ENCODE peak calls at places on chromosome 2, in five cellular contexts. K, E, B, Z and V are unnamed samples.

GRCh38 chr2:23399674-23400261 is 14.8 kb downstream of the KLHL29 start:
- DNase-seq in K (no peak), E (no peak), B (no peak), Z (no peak), V (no peak)

GRCh38 chr2:136765736-136766323 is 485 bp downstream of the THSD7B start:
- DNase-seq in K (no peak), E (no peak), B (no peak), Z (no peak), V (peak)

GRCh38 chr2:26988165-26988879 is 17.9 kb downstream of the MAPRE3 start:
- DNase-seq in K (peak), E (no peak), B (no peak), Z (peak), V (no peak)

GRCh38 chr2:234620018-234620417 is 123.1 kb upstream of the ARL4C start:
- DNase-seq in K (no peak), E (no peak), B (no peak), Z (no peak), V (no peak)

GRCh38 chr2:68645523-68645922 is 2.1 kb downstream of the PROKR1 start:
- DNase-seq in K (peak), E (no peak), B (no peak), Z (no peak), V (no peak)

GRCh38 chr2:177728920-177729319 is 336.3 kb downstream of the AGPS start:
- DNase-seq in K (peak), E (no peak), B (no peak), Z (no peak), V (no peak)

GRCh38 chr2:126714191-126714965 is 58.4 kb downstream of the GYPC start:
- DNase-seq in K (no peak), E (no peak), B (no peak), Z (no peak), V (no peak)

GRCh38 chr2:290090-290722 is 2.3 kb upstream of the ALKAL2 start:
- DNase-seq in K (peak), E (peak), B (peak), Z (peak), V (peak)

GRCh38 chr2:218812861-218813260 is 18.7 kb downstream of the PRKAG3 start:
- DNase-seq in K (no peak), E (no peak), B (no peak), Z (no peak), V (no peak)

GRCh38 chr2:74441690-74442482 is at the start of gene RTKN:
- DNase-seq in K (peak), E (no peak), B (peak), Z (no peak), V (peak)

GRCh38 chr2:124666976-124667375 is 641.9 kb downstream of the CNTNAP5 start:
- DNase-seq in K (no peak), E (no peak), B (no peak), Z (no peak), V (no peak)

GRCh38 chr2:69619725-69620124 is 23.8 kb downstream of the AAK1 start:
- DNase-seq in K (no peak), E (no peak), B (no peak), Z (no peak), V (no peak)

GRCh38 chr2:179622635-179623034 is 238.8 kb downstream of the ZNF385B start:
- DNase-seq in K (no peak), E (no peak), B (peak), Z (no peak), V (no peak)

GRCh38 chr2:221710744-221711143 is 138.6 kb upstream of the EPHA4 start:
- DNase-seq in K (no peak), E (no peak), B (no peak), Z (peak), V (no peak)

GRCh38 chr2:148534416-148535205 is 109.9 kb upstream of the EPC2 start:
- DNase-seq in K (peak), E (peak), B (peak), Z (peak), V (no peak)

GRCh38 chr2:234496835-234497591 is at the start of gene ARL4C:
- DNase-seq in K (peak), E (peak), B (peak), Z (peak), V (peak)

GRCh38 chr2:220394433-220394832 is 767.0 kb downstream of the SLC4A3 start:
- DNase-seq in K (peak), E (no peak), B (peak), Z (peak), V (no peak)

GRCh38 chr2:101386599-101387150 is 628 bp downstream of the CREG2 start:
- DNase-seq in K (no peak), E (no peak), B (peak), Z (no peak), V (no peak)

GRCh38 chr2:164792316-164793127 is 49.1 kb downstream of the COBLL1 start:
- DNase-seq in K (no peak), E (no peak), B (no peak), Z (peak), V (no peak)

GRCh38 chr2:165863816-165864221 is 69.8 kb upstream of the GALNT3 start:
- DNase-seq in K (no peak), E (no peak), B (no peak), Z (no peak), V (no peak)

GRCh38 chr2:223933098-223933800 is 11.9 kb downstream of the WDFY1 start:
- DNase-seq in K (no peak), E (no peak), B (no peak), Z (no peak), V (no peak)

GRCh38 chr2:219125225-219125885 is 35.3 kb downstream of the NHEJ1 start:
- DNase-seq in K (peak), E (no peak), B (peak), Z (peak), V (no peak)

GRCh38 chr2:54983345-54984235 is 66.7 kb downstream of the RTN4 start:
- DNase-seq in K (peak), E (no peak), B (no peak), Z (peak), V (no peak)

GRCh38 chr2:19045151-19045550 is 313.3 kb downstream of the OSR1 start:
- DNase-seq in K (no peak), E (no peak), B (no peak), Z (no peak), V (no peak)

GRCh38 chr2:194559964-194560363 is 1097.1 kb upstream of the SLC39A10 start:
- DNase-seq in K (no peak), E (no peak), B (no peak), Z (no peak), V (no peak)

GRCh38 chr2:180050246-180050645 is 43.1 kb upstream of the CWC22 start:
- DNase-seq in K (peak), E (no peak), B (no peak), Z (peak), V (no peak)

GRCh38 chr2:197090713-197091367 is 164.3 kb upstream of the PGAP1 start:
- DNase-seq in K (no peak), E (no peak), B (no peak), Z (no peak), V (no peak)

GRCh38 chr2:140186201-140186775 is 1406.1 kb upstream of the NXPH2 start:
- DNase-seq in K (no peak), E (no peak), B (no peak), Z (peak), V (no peak)

GRCh38 chr2:36318547-36318946 is 37.0 kb upstream of the CRIM1 start:
- DNase-seq in K (peak), E (no peak), B (no peak), Z (peak), V (no peak)

GRCh38 chr2:36326286-36326685 is 29.3 kb upstream of the CRIM1 start:
- DNase-seq in K (no peak), E (no peak), B (no peak), Z (no peak), V (no peak)

DNA sequence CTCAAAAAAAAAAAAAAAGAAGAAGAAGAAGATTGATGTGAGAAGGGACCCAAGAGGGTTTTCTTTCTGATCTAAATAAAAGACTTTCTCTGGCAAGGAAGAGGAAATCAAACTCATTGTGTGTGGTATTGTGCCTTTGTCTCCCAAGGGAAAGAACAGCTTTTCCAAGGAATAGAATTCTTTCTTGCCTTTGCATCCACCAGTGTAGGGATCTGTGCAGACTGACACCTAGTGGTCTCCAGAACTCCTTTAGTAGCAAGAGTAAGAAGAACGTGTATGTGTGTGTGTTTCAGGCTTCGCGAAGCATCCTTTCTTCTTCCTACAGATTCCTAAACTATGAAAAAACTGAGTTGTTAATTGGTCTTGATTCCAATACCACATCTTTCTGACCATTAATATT is 33.5 kb upstream of the CRIM1 start:
- DNase-seq in K (peak), E (no peak), B (no peak), Z (peak), V (no peak)
- TF ChIP-seq CTCF in K (no peak), E (no peak), B (peak), Z (peak), V (peak)

GRCh38 chr2:10909050-10909995 is 2.4 kb upstream of the KCNF1 start:
- DNase-seq in K (peak), E (no peak), B (no peak), Z (no peak), V (peak)

GRCh38 chr2:10908195-10908594 is 3.5 kb upstream of the KCNF1 start:
- DNase-seq in K (no peak), E (no peak), B (no peak), Z (no peak), V (no peak)

GRCh38 chr2:10910625-10911024 is 1.1 kb upstream of the KCNF1 start:
- DNase-seq in K (no peak), E (no peak), B (no peak), Z (no peak), V (no peak)

GRCh38 chr2:10911291-10912075 is at the start of gene KCNF1:
- DNase-seq in K (peak), E (no peak), B (no peak), Z (peak), V (peak)

GRCh38 chr2:10909996-10910341 is 1.8 kb upstream of the KCNF1 start:
- DNase-seq in K (no peak), E (no peak), B (no peak), Z (no peak), V (no peak)
- TF ChIP-seq CTCF in K (no peak), E (no peak), B (no peak), Z (no peak), V (no peak)

DNA sequence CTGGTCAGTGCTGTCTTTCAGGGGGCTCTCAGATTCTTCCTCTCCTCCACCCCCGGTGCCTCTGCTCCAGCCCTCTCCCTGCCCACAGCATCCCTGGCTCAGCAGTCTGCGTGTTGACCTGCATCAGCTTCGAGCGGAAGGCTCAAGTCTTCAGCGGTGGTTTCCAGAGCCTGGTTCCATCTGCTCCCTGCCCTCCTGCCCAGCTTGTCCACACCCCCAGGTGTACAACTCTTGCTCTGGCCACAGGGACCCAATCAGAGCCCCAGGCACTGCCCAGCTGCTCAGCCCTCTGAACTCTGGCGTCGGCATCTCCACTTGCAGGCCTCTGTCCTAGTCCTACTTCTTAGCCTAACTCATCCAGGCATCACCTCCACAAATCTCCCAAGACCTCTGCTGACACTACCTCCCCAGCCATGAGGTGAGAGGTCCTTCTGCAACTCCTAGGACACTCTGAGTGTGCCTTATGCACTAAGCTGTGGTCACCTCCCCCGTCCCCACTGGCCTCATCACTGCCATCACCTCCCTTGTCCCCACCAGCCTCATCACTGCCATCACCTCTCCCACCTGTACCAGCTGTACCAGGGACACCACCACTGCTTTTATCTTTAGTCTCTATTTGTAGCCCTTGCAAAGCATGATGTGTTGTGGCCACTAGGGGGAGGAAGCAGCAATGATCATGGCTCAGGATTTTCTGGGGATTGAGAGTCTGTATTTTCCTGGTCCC is 60.9 kb downstream of the EDAR start:
- DNase-seq in K (peak), E (no peak), B (no peak), Z (peak), V (peak)
- TF ChIP-seq CTCF in K (peak), E (no peak), B (peak), Z (peak), V (peak)

GRCh38 chr2:172427990-172428840 is 829 bp downstream of the ITGA6 start:
- DNase-seq in K (peak), E (no peak), B (peak), Z (no peak), V (peak)
- TF ChIP-seq CTCF in K (no peak), E (no peak), B (peak), Z (peak), V (no peak)

DNA sequence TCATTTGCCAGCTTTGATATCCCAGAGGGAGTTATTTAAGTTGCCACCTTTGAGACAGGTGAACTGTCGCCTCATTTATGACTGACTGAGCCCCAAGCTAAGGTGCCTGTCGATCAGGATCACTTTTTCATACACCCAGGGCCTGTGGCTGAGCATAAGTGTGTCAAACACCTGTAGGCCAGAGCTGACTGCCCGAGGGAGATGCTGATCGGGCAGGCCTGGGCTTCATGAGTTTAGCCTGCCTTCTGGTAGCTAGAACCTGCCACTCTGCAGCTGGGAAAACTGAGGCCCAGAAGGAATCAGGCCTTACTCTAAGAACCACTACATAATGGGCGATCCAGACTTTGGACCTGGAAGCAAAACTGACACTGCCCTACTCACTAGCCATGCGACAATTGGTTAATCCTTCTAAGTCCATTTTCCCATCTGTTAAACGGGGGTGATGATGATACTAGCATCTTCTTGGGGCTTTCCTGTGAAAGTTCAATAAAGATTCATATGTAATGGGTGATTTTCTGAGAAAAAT is 188.7 kb upstream of the GLI2 start:
- DNase-seq in K (no peak), E (no peak), B (no peak), Z (no peak), V (no peak)
- TF ChIP-seq CTCF in K (no peak), E (no peak), B (no peak), Z (no peak), V (no peak)